ENCODE peak calls at places on chromosomes 2 and 18, in eight cellular contexts. One of them, this sample, is unnamed.

GRCh38 chr2:200319587-200320337 is 13.3 kb downstream of the SPATS2L start:
- DNase-seq in spleen: no peak
- DNase-seq in dorsolateral prefrontal cortex: no peak
- DNase-seq in body of pancreas: no peak
- DNase-seq in right lobe of liver: no peak
- DNase-seq in stomach: no peak
- DNase-seq in A673: no peak
- DNase-seq in fibroblast of lung: peak
- DNase-seq in this sample: no peak

GRCh38 chr2:2161871-2162653 is 169.0 kb downstream of the MYT1L start:
- DNase-seq in spleen: no peak
- DNase-seq in dorsolateral prefrontal cortex: no peak
- DNase-seq in body of pancreas: no peak
- DNase-seq in right lobe of liver: no peak
- DNase-seq in stomach: no peak
- DNase-seq in A673: no peak
- DNase-seq in fibroblast of lung: no peak
- DNase-seq in this sample: no peak

GRCh38 chr18:9081940-9082339 is 20.6 kb upstream of the NDUFV2 start:
- DNase-seq in spleen: no peak
- DNase-seq in dorsolateral prefrontal cortex: no peak
- DNase-seq in body of pancreas: no peak
- DNase-seq in right lobe of liver: no peak
- DNase-seq in stomach: no peak
- DNase-seq in A673: no peak
- DNase-seq in fibroblast of lung: no peak
- DNase-seq in this sample: no peak

GRCh38 chr2:207805566-207806226 is 36.0 kb upstream of the FZD5 start:
- DNase-seq in spleen: no peak
- DNase-seq in dorsolateral prefrontal cortex: no peak
- DNase-seq in body of pancreas: no peak
- DNase-seq in right lobe of liver: no peak
- DNase-seq in stomach: no peak
- DNase-seq in A673: no peak
- DNase-seq in fibroblast of lung: no peak
- DNase-seq in this sample: no peak

GRCh38 chr2:205284323-205284722 is 398.0 kb upstream of the NRP2 start:
- DNase-seq in spleen: no peak
- DNase-seq in dorsolateral prefrontal cortex: no peak
- DNase-seq in body of pancreas: no peak
- DNase-seq in right lobe of liver: no peak
- DNase-seq in stomach: no peak
- DNase-seq in A673: no peak
- DNase-seq in fibroblast of lung: no peak
- DNase-seq in this sample: no peak

GRCh38 chr2:172972005-172972619 is 103.5 kb upstream of the MAP3K20 start:
- DNase-seq in spleen: no peak
- DNase-seq in dorsolateral prefrontal cortex: no peak
- DNase-seq in body of pancreas: peak
- DNase-seq in right lobe of liver: peak
- DNase-seq in stomach: peak
- DNase-seq in A673: peak
- DNase-seq in fibroblast of lung: peak
- DNase-seq in this sample: no peak

GRCh38 chr2:83006991-83007390 is 1452.1 kb downstream of the SUCLG1 start:
- DNase-seq in spleen: no peak
- DNase-seq in dorsolateral prefrontal cortex: no peak
- DNase-seq in body of pancreas: no peak
- DNase-seq in right lobe of liver: no peak
- DNase-seq in stomach: no peak
- DNase-seq in A673: no peak
- DNase-seq in fibroblast of lung: no peak
- DNase-seq in this sample: no peak

GRCh38 chr2:14567561-14567960 is 65.0 kb upstream of the LRATD1 start:
- DNase-seq in spleen: no peak
- DNase-seq in dorsolateral prefrontal cortex: no peak
- DNase-seq in body of pancreas: no peak
- DNase-seq in right lobe of liver: no peak
- DNase-seq in stomach: no peak
- DNase-seq in A673: no peak
- DNase-seq in fibroblast of lung: peak
- DNase-seq in this sample: no peak

GRCh38 chr2:200913654-200914053 is 24.5 kb downstream of the NIF3L1 start:
- DNase-seq in spleen: no peak
- DNase-seq in dorsolateral prefrontal cortex: no peak
- DNase-seq in body of pancreas: no peak
- DNase-seq in right lobe of liver: no peak
- DNase-seq in stomach: no peak
- DNase-seq in A673: no peak
- DNase-seq in fibroblast of lung: no peak
- DNase-seq in this sample: no peak

GRCh38 chr18:47981320-47981719 is 50.9 kb upstream of the SMAD2 start:
- DNase-seq in spleen: no peak
- DNase-seq in dorsolateral prefrontal cortex: no peak
- DNase-seq in body of pancreas: no peak
- DNase-seq in right lobe of liver: no peak
- DNase-seq in stomach: no peak
- DNase-seq in A673: peak
- DNase-seq in fibroblast of lung: no peak
- DNase-seq in this sample: no peak

GRCh38 chr2:7363906-7364305 is 446.7 kb downstream of the RNF144A start:
- DNase-seq in spleen: no peak
- DNase-seq in dorsolateral prefrontal cortex: no peak
- DNase-seq in body of pancreas: no peak
- DNase-seq in right lobe of liver: no peak
- DNase-seq in stomach: no peak
- DNase-seq in A673: peak
- DNase-seq in fibroblast of lung: no peak
- DNase-seq in this sample: no peak

GRCh38 chr2:64796926-64797325 is 143.2 kb upstream of the SERTAD2 start:
- DNase-seq in spleen: no peak
- DNase-seq in dorsolateral prefrontal cortex: no peak
- DNase-seq in body of pancreas: no peak
- DNase-seq in right lobe of liver: no peak
- DNase-seq in stomach: no peak
- DNase-seq in A673: no peak
- DNase-seq in fibroblast of lung: no peak
- DNase-seq in this sample: no peak

GRCh38 chr2:15363142-15363541 is 198.0 kb downstream of the NBAS start:
- DNase-seq in spleen: no peak
- DNase-seq in dorsolateral prefrontal cortex: no peak
- DNase-seq in body of pancreas: no peak
- DNase-seq in right lobe of liver: no peak
- DNase-seq in stomach: no peak
- DNase-seq in A673: no peak
- DNase-seq in fibroblast of lung: no peak
- DNase-seq in this sample: no peak

GRCh38 chr18:34522627-34523026 is 187.5 kb upstream of the DTNA start:
- DNase-seq in spleen: no peak
- DNase-seq in dorsolateral prefrontal cortex: peak
- DNase-seq in body of pancreas: peak
- DNase-seq in right lobe of liver: no peak
- DNase-seq in stomach: no peak
- DNase-seq in A673: no peak
- DNase-seq in fibroblast of lung: no peak
- DNase-seq in this sample: no peak

GRCh38 chr2:199818001-199818400 is 33.0 kb downstream of the FTCDNL1 start:
- DNase-seq in spleen: no peak
- DNase-seq in dorsolateral prefrontal cortex: no peak
- DNase-seq in body of pancreas: no peak
- DNase-seq in right lobe of liver: no peak
- DNase-seq in stomach: no peak
- DNase-seq in A673: no peak
- DNase-seq in fibroblast of lung: no peak
- DNase-seq in this sample: no peak

GRCh38 chr2:180359522-180360282 is 352.6 kb upstream of the CWC22 start:
- DNase-seq in spleen: peak
- DNase-seq in dorsolateral prefrontal cortex: no peak
- DNase-seq in body of pancreas: peak
- DNase-seq in right lobe of liver: no peak
- DNase-seq in stomach: peak
- DNase-seq in A673: peak
- DNase-seq in fibroblast of lung: no peak
- DNase-seq in this sample: no peak

GRCh38 chr2:195458936-195459335 is 198.1 kb upstream of the SLC39A10 start:
- DNase-seq in spleen: no peak
- DNase-seq in dorsolateral prefrontal cortex: no peak
- DNase-seq in body of pancreas: no peak
- DNase-seq in right lobe of liver: no peak
- DNase-seq in stomach: no peak
- DNase-seq in A673: no peak
- DNase-seq in fibroblast of lung: no peak
- DNase-seq in this sample: no peak

GRCh38 chr2:41908349-41908748 is 139.5 kb upstream of the PKDCC start:
- DNase-seq in spleen: no peak
- DNase-seq in dorsolateral prefrontal cortex: no peak
- DNase-seq in body of pancreas: no peak
- DNase-seq in right lobe of liver: no peak
- DNase-seq in stomach: no peak
- DNase-seq in A673: no peak
- DNase-seq in fibroblast of lung: no peak
- DNase-seq in this sample: no peak

GRCh38 chr2:229268626-229269025 is 2.5 kb downstream of the PID1 start:
- DNase-seq in spleen: no peak
- DNase-seq in dorsolateral prefrontal cortex: no peak
- DNase-seq in body of pancreas: no peak
- DNase-seq in right lobe of liver: no peak
- DNase-seq in stomach: no peak
- DNase-seq in A673: no peak
- DNase-seq in fibroblast of lung: peak
- DNase-seq in this sample: no peak
- H3K4me3 ChIP-seq in spleen: peak
- H3K4me3 ChIP-seq in dorsolateral prefrontal cortex: peak
- H3K4me3 ChIP-seq in body of pancreas: no peak
- H3K4me3 ChIP-seq in right lobe of liver: peak
- H3K4me3 ChIP-seq in stomach: peak
- H3K4me3 ChIP-seq in A673: no peak
- H3K4me3 ChIP-seq in fibroblast of lung: peak
- H3K4me3 ChIP-seq in this sample: peak

GRCh38 chr2:25692737-25693445 is 19.5 kb upstream of the DTNB start:
- DNase-seq in spleen: no peak
- DNase-seq in dorsolateral prefrontal cortex: no peak
- DNase-seq in body of pancreas: no peak
- DNase-seq in right lobe of liver: no peak
- DNase-seq in stomach: no peak
- DNase-seq in A673: no peak
- DNase-seq in fibroblast of lung: no peak
- DNase-seq in this sample: no peak
- TF ChIP-seq CTCF in spleen: no peak
- TF ChIP-seq CTCF in dorsolateral prefrontal cortex: no peak
- TF ChIP-seq CTCF in body of pancreas: no peak
- TF ChIP-seq CTCF in right lobe of liver: no peak
- TF ChIP-seq CTCF in stomach: no peak
- TF ChIP-seq CTCF in A673: no peak
- TF ChIP-seq CTCF in fibroblast of lung: no peak
- TF ChIP-seq CTCF in this sample: no peak

GRCh38 chr2:182915369-182916326 is 49.2 kb upstream of the FRZB start:
- DNase-seq in spleen: no peak
- DNase-seq in dorsolateral prefrontal cortex: no peak
- DNase-seq in body of pancreas: no peak
- DNase-seq in right lobe of liver: no peak
- DNase-seq in stomach: no peak
- DNase-seq in A673: peak
- DNase-seq in fibroblast of lung: peak
- DNase-seq in this sample: no peak
- H3K27ac ChIP-seq in spleen: no peak
- H3K27ac ChIP-seq in dorsolateral prefrontal cortex: no peak
- H3K27ac ChIP-seq in body of pancreas: no peak
- H3K27ac ChIP-seq in right lobe of liver: no peak
- H3K27ac ChIP-seq in stomach: no peak
- H3K27ac ChIP-seq in A673: peak
- H3K27ac ChIP-seq in fibroblast of lung: peak
- H3K27ac ChIP-seq in this sample: peak

GRCh38 chr2:217911283-217911965 is 91.4 kb downstream of the TNS1 start:
- DNase-seq in spleen: no peak
- DNase-seq in dorsolateral prefrontal cortex: no peak
- DNase-seq in body of pancreas: no peak
- DNase-seq in right lobe of liver: no peak
- DNase-seq in stomach: no peak
- DNase-seq in A673: no peak
- DNase-seq in fibroblast of lung: no peak
- DNase-seq in this sample: no peak

GRCh38 chr2:217913415-217913814 is 89.4 kb downstream of the TNS1 start:
- DNase-seq in spleen: no peak
- DNase-seq in dorsolateral prefrontal cortex: no peak
- DNase-seq in body of pancreas: no peak
- DNase-seq in right lobe of liver: no peak
- DNase-seq in stomach: no peak
- DNase-seq in A673: no peak
- DNase-seq in fibroblast of lung: no peak
- DNase-seq in this sample: no peak

GRCh38 chr2:217914078-217914477 is 88.7 kb downstream of the TNS1 start:
- DNase-seq in spleen: no peak
- DNase-seq in dorsolateral prefrontal cortex: no peak
- DNase-seq in body of pancreas: no peak
- DNase-seq in right lobe of liver: no peak
- DNase-seq in stomach: no peak
- DNase-seq in A673: no peak
- DNase-seq in fibroblast of lung: no peak
- DNase-seq in this sample: no peak

GRCh38 chr2:217910875-217911212 is 92.0 kb downstream of the TNS1 start:
- DNase-seq in spleen: no peak
- DNase-seq in dorsolateral prefrontal cortex: no peak
- DNase-seq in body of pancreas: no peak
- DNase-seq in right lobe of liver: no peak
- DNase-seq in stomach: no peak
- DNase-seq in A673: no peak
- DNase-seq in fibroblast of lung: no peak
- DNase-seq in this sample: no peak

DNA sequence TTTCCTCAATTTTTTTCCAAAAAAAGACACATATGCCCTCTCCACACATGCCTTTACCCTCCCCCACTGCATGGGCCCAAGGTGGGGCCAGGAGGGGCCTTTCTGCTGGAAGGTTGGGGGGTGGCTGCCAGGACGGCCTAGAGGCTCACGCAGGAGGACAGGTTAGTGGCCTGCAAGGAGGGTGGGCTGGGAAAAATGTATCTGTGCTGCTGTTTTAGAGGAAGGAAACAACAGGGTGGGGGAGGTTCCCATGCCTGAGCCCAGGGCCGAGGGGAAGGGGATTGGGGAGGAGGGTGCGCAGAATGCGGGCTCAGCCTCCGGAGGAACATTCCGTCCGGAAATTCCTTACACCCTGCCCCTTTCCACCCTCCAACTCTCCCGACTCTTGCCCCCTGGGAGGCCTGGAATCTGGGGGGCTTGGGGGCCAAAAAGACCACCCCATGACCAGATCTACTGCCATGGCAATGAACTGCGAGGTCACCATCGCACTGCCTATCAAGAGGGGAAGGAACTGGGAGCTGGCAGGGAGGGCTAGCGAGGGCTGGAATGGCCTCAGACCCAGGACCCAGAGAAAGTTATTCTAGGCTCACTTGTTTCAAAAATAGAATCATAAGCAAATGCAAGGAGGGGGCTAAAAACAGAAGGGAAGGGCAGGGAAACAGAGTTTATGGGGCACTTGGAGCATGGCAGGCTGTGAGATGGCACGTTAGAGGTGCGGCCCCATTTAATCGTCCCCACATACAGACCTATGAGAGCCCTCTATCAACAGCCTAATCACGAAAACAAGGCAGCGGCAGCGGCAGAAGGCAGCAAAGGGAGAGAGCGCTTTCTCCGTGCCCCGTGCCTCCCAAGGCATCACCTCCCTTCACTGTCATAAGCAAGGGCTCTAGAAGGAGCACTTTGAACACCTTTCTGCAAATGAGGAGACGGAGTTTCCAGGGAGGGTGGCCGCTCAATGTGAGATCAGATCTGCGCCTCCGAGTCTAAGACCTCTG is 90.5 kb downstream of the TNS1 start:
- DNase-seq in spleen: no peak
- DNase-seq in dorsolateral prefrontal cortex: no peak
- DNase-seq in body of pancreas: no peak
- DNase-seq in right lobe of liver: no peak
- DNase-seq in stomach: no peak
- DNase-seq in A673: no peak
- DNase-seq in fibroblast of lung: no peak
- DNase-seq in this sample: no peak
- H3K4me3 ChIP-seq in spleen: peak
- H3K4me3 ChIP-seq in dorsolateral prefrontal cortex: no peak
- H3K4me3 ChIP-seq in body of pancreas: no peak
- H3K4me3 ChIP-seq in right lobe of liver: no peak
- H3K4me3 ChIP-seq in stomach: no peak
- H3K4me3 ChIP-seq in A673: no peak
- H3K4me3 ChIP-seq in fibroblast of lung: no peak
- H3K4me3 ChIP-seq in this sample: peak

This sample was measured in left ventricle myocardium inferior.